ENCODE peak calls at places on chromosomes 6 and 20, in seven cellular contexts. One of them, this sample, is unnamed.

GRCh38 chr20:62792182-62792939 is 3.9 kb upstream of the MRGBP start:
- DNase-seq in sigmoid colon: no peak
- DNase-seq in stimulated activated CD4-positive, alpha-beta T cell treated with anti-CD3 and anti-CD28 coated beads, Interleukin-12 subunit alpha, Interleukin-12 subunit beta, amount 100 ng/mL, for 4 hours: no peak
- DNase-seq in ascending aorta: no peak
- DNase-seq in RWPE1: no peak
- DNase-seq in NCI-H1105: no peak
- DNase-seq in T-cell: no peak
- DNase-seq in this sample: no peak

GRCh38 chr20:38109657-38110524 is 55.2 kb downstream of the TGM2 start:
- DNase-seq in T-cell: no peak
- DNase-seq in RWPE1: peak
- DNase-seq in NCI-H1105: no peak
- DNase-seq in sigmoid colon: peak
- DNase-seq in ascending aorta: peak
- DNase-seq in stimulated activated CD4-positive, alpha-beta T cell treated with anti-CD3 and anti-CD28 coated beads, Interleukin-12 subunit alpha, Interleukin-12 subunit beta, amount 100 ng/mL, for 4 hours: no peak
- DNase-seq in this sample: no peak

GRCh38 chr20:58048096-58048702 is 180.3 kb downstream of the ANKRD60 start:
- DNase-seq in NCI-H1105: no peak
- DNase-seq in ascending aorta: no peak
- DNase-seq in RWPE1: peak
- DNase-seq in T-cell: no peak
- DNase-seq in stimulated activated CD4-positive, alpha-beta T cell treated with anti-CD3 and anti-CD28 coated beads, Interleukin-12 subunit alpha, Interleukin-12 subunit beta, amount 100 ng/mL, for 4 hours: no peak
- DNase-seq in sigmoid colon: no peak
- DNase-seq in this sample: peak

GRCh38 chr20:45469336-45470261 is at the start of gene WFDC2:
- DNase-seq in sigmoid colon: peak
- DNase-seq in ascending aorta: no peak
- DNase-seq in T-cell: no peak
- DNase-seq in RWPE1: no peak
- DNase-seq in stimulated activated CD4-positive, alpha-beta T cell treated with anti-CD3 and anti-CD28 coated beads, Interleukin-12 subunit alpha, Interleukin-12 subunit beta, amount 100 ng/mL, for 4 hours: peak
- DNase-seq in NCI-H1105: peak
- DNase-seq in this sample: peak

GRCh38 chr6:130965657-130966056 is 97.4 kb downstream of the EPB41L2 start:
- DNase-seq in stimulated activated CD4-positive, alpha-beta T cell treated with anti-CD3 and anti-CD28 coated beads, Interleukin-12 subunit alpha, Interleukin-12 subunit beta, amount 100 ng/mL, for 4 hours: no peak
- DNase-seq in ascending aorta: no peak
- DNase-seq in T-cell: no peak
- DNase-seq in NCI-H1105: no peak
- DNase-seq in sigmoid colon: no peak
- DNase-seq in RWPE1: no peak
- DNase-seq in this sample: no peak

GRCh38 chr6:111024661-111025060 is 42.8 kb downstream of the RPF2 start:
- DNase-seq in sigmoid colon: no peak
- DNase-seq in ascending aorta: no peak
- DNase-seq in T-cell: no peak
- DNase-seq in stimulated activated CD4-positive, alpha-beta T cell treated with anti-CD3 and anti-CD28 coated beads, Interleukin-12 subunit alpha, Interleukin-12 subunit beta, amount 100 ng/mL, for 4 hours: no peak
- DNase-seq in RWPE1: no peak
- DNase-seq in NCI-H1105: no peak
- DNase-seq in this sample: no peak

GRCh38 chr6:124962617-124963415 is 579 bp downstream of the RNF217 start:
- DNase-seq in NCI-H1105: peak
- DNase-seq in ascending aorta: peak
- DNase-seq in RWPE1: no peak
- DNase-seq in stimulated activated CD4-positive, alpha-beta T cell treated with anti-CD3 and anti-CD28 coated beads, Interleukin-12 subunit alpha, Interleukin-12 subunit beta, amount 100 ng/mL, for 4 hours: no peak
- DNase-seq in sigmoid colon: peak
- DNase-seq in T-cell: no peak
- DNase-seq in this sample: peak

GRCh38 chr20:61254881-61255589 is 3.0 kb downstream of the CDH4 start:
- DNase-seq in ascending aorta: no peak
- DNase-seq in T-cell: no peak
- DNase-seq in sigmoid colon: no peak
- DNase-seq in stimulated activated CD4-positive, alpha-beta T cell treated with anti-CD3 and anti-CD28 coated beads, Interleukin-12 subunit alpha, Interleukin-12 subunit beta, amount 100 ng/mL, for 4 hours: no peak
- DNase-seq in RWPE1: peak
- DNase-seq in NCI-H1105: no peak
- DNase-seq in this sample: no peak

GRCh38 chr20:38520261-38520660 is 47.6 kb downstream of the RALGAPB start:
- DNase-seq in ascending aorta: no peak
- DNase-seq in RWPE1: peak
- DNase-seq in stimulated activated CD4-positive, alpha-beta T cell treated with anti-CD3 and anti-CD28 coated beads, Interleukin-12 subunit alpha, Interleukin-12 subunit beta, amount 100 ng/mL, for 4 hours: no peak
- DNase-seq in NCI-H1105: no peak
- DNase-seq in sigmoid colon: no peak
- DNase-seq in T-cell: no peak
- DNase-seq in this sample: no peak

GRCh38 chr6:137811121-137811911 is 55.7 kb upstream of the TNFAIP3 start:
- DNase-seq in ascending aorta: peak
- DNase-seq in RWPE1: peak
- DNase-seq in NCI-H1105: no peak
- DNase-seq in sigmoid colon: peak
- DNase-seq in stimulated activated CD4-positive, alpha-beta T cell treated with anti-CD3 and anti-CD28 coated beads, Interleukin-12 subunit alpha, Interleukin-12 subunit beta, amount 100 ng/mL, for 4 hours: peak
- DNase-seq in T-cell: peak
- DNase-seq in this sample: no peak

GRCh38 chr20:62366370-62367135 is 559 bp downstream of the LAMA5 start:
- DNase-seq in stimulated activated CD4-positive, alpha-beta T cell treated with anti-CD3 and anti-CD28 coated beads, Interleukin-12 subunit alpha, Interleukin-12 subunit beta, amount 100 ng/mL, for 4 hours: no peak
- DNase-seq in NCI-H1105: peak
- DNase-seq in ascending aorta: no peak
- DNase-seq in sigmoid colon: peak
- DNase-seq in RWPE1: peak
- DNase-seq in T-cell: no peak
- DNase-seq in this sample: peak

GRCh38 chr6:126069457-126069856 is 83.1 kb downstream of the TRMT11 start:
- DNase-seq in NCI-H1105: no peak
- DNase-seq in ascending aorta: no peak
- DNase-seq in sigmoid colon: no peak
- DNase-seq in RWPE1: no peak
- DNase-seq in T-cell: no peak
- DNase-seq in stimulated activated CD4-positive, alpha-beta T cell treated with anti-CD3 and anti-CD28 coated beads, Interleukin-12 subunit alpha, Interleukin-12 subunit beta, amount 100 ng/mL, for 4 hours: no peak
- DNase-seq in this sample: no peak

GRCh38 chr6:116763871-116764270 is 1.6 kb downstream of the FAM162B start:
- DNase-seq in NCI-H1105: no peak
- DNase-seq in stimulated activated CD4-positive, alpha-beta T cell treated with anti-CD3 and anti-CD28 coated beads, Interleukin-12 subunit alpha, Interleukin-12 subunit beta, amount 100 ng/mL, for 4 hours: no peak
- DNase-seq in RWPE1: no peak
- DNase-seq in ascending aorta: no peak
- DNase-seq in T-cell: no peak
- DNase-seq in sigmoid colon: no peak
- DNase-seq in this sample: no peak

GRCh38 chr6:163572612-163573011 is 158.1 kb downstream of the QKI start:
- DNase-seq in ascending aorta: no peak
- DNase-seq in NCI-H1105: no peak
- DNase-seq in stimulated activated CD4-positive, alpha-beta T cell treated with anti-CD3 and anti-CD28 coated beads, Interleukin-12 subunit alpha, Interleukin-12 subunit beta, amount 100 ng/mL, for 4 hours: no peak
- DNase-seq in RWPE1: no peak
- DNase-seq in sigmoid colon: no peak
- DNase-seq in T-cell: no peak
- DNase-seq in this sample: no peak

GRCh38 chr6:12608016-12608860 is 108.3 kb upstream of the PHACTR1 start:
- DNase-seq in sigmoid colon: no peak
- DNase-seq in NCI-H1105: no peak
- DNase-seq in RWPE1: peak
- DNase-seq in ascending aorta: no peak
- DNase-seq in stimulated activated CD4-positive, alpha-beta T cell treated with anti-CD3 and anti-CD28 coated beads, Interleukin-12 subunit alpha, Interleukin-12 subunit beta, amount 100 ng/mL, for 4 hours: no peak
- DNase-seq in T-cell: no peak
- DNase-seq in this sample: no peak

GRCh38 chr6:84055646-84056045 is 22.1 kb downstream of the MRAP2 start:
- DNase-seq in NCI-H1105: no peak
- DNase-seq in T-cell: no peak
- DNase-seq in stimulated activated CD4-positive, alpha-beta T cell treated with anti-CD3 and anti-CD28 coated beads, Interleukin-12 subunit alpha, Interleukin-12 subunit beta, amount 100 ng/mL, for 4 hours: no peak
- DNase-seq in RWPE1: no peak
- DNase-seq in sigmoid colon: no peak
- DNase-seq in ascending aorta: no peak
- DNase-seq in this sample: no peak

GRCh38 chr20:40953856-40954255 is 74.8 kb upstream of the TOP1 start:
- DNase-seq in ascending aorta: no peak
- DNase-seq in NCI-H1105: no peak
- DNase-seq in sigmoid colon: peak
- DNase-seq in stimulated activated CD4-positive, alpha-beta T cell treated with anti-CD3 and anti-CD28 coated beads, Interleukin-12 subunit alpha, Interleukin-12 subunit beta, amount 100 ng/mL, for 4 hours: no peak
- DNase-seq in T-cell: no peak
- DNase-seq in RWPE1: no peak
- DNase-seq in this sample: no peak

GRCh38 chr20:25296094-25297093 is 48.5 kb downstream of the PYGB start:
- DNase-seq in T-cell: peak
- DNase-seq in stimulated activated CD4-positive, alpha-beta T cell treated with anti-CD3 and anti-CD28 coated beads, Interleukin-12 subunit alpha, Interleukin-12 subunit beta, amount 100 ng/mL, for 4 hours: no peak
- DNase-seq in ascending aorta: no peak
- DNase-seq in NCI-H1105: no peak
- DNase-seq in sigmoid colon: no peak
- DNase-seq in RWPE1: no peak
- DNase-seq in this sample: no peak

GRCh38 chr6:35078226-35078850 is 62.8 kb downstream of the TCP11 start:
- DNase-seq in NCI-H1105: no peak
- DNase-seq in stimulated activated CD4-positive, alpha-beta T cell treated with anti-CD3 and anti-CD28 coated beads, Interleukin-12 subunit alpha, Interleukin-12 subunit beta, amount 100 ng/mL, for 4 hours: no peak
- DNase-seq in RWPE1: no peak
- DNase-seq in sigmoid colon: peak
- DNase-seq in T-cell: no peak
- DNase-seq in ascending aorta: peak
- DNase-seq in this sample: no peak

GRCh38 chr6:34022873-34023255 is 123.0 kb downstream of the GRM4 start:
- DNase-seq in sigmoid colon: no peak
- DNase-seq in T-cell: no peak
- DNase-seq in stimulated activated CD4-positive, alpha-beta T cell treated with anti-CD3 and anti-CD28 coated beads, Interleukin-12 subunit alpha, Interleukin-12 subunit beta, amount 100 ng/mL, for 4 hours: no peak
- DNase-seq in NCI-H1105: no peak
- DNase-seq in RWPE1: no peak
- DNase-seq in ascending aorta: no peak
- DNase-seq in this sample: no peak

GRCh38 chr20:46965124-46965455 is 70.4 kb downstream of the EYA2 start:
- DNase-seq in RWPE1: no peak
- DNase-seq in ascending aorta: no peak
- DNase-seq in T-cell: no peak
- DNase-seq in NCI-H1105: no peak
- DNase-seq in sigmoid colon: no peak
- DNase-seq in stimulated activated CD4-positive, alpha-beta T cell treated with anti-CD3 and anti-CD28 coated beads, Interleukin-12 subunit alpha, Interleukin-12 subunit beta, amount 100 ng/mL, for 4 hours: no peak
- DNase-seq in this sample: no peak

GRCh38 chr6:157235600-157236039 is 87.7 kb downstream of the TMEM242 start:
- DNase-seq in NCI-H1105: no peak
- DNase-seq in T-cell: peak
- DNase-seq in stimulated activated CD4-positive, alpha-beta T cell treated with anti-CD3 and anti-CD28 coated beads, Interleukin-12 subunit alpha, Interleukin-12 subunit beta, amount 100 ng/mL, for 4 hours: peak
- DNase-seq in ascending aorta: peak
- DNase-seq in sigmoid colon: peak
- DNase-seq in RWPE1: peak
- DNase-seq in this sample: peak

GRCh38 chr6:88360203-88360797 is 194.2 kb upstream of the CNR1 start:
- DNase-seq in RWPE1: peak
- DNase-seq in stimulated activated CD4-positive, alpha-beta T cell treated with anti-CD3 and anti-CD28 coated beads, Interleukin-12 subunit alpha, Interleukin-12 subunit beta, amount 100 ng/mL, for 4 hours: no peak
- DNase-seq in T-cell: no peak
- DNase-seq in NCI-H1105: no peak
- DNase-seq in sigmoid colon: no peak
- DNase-seq in ascending aorta: no peak
- DNase-seq in this sample: no peak

GRCh38 chr20:52972190-52972937 is at the start of gene TSHZ2:
- DNase-seq in NCI-H1105: peak
- DNase-seq in stimulated activated CD4-positive, alpha-beta T cell treated with anti-CD3 and anti-CD28 coated beads, Interleukin-12 subunit alpha, Interleukin-12 subunit beta, amount 100 ng/mL, for 4 hours: peak
- DNase-seq in T-cell: peak
- DNase-seq in sigmoid colon: peak
- DNase-seq in RWPE1: peak
- DNase-seq in ascending aorta: no peak
- DNase-seq in this sample: peak

GRCh38 chr6:108113557-108114519 is 39.3 kb upstream of the OSTM1 start:
- DNase-seq in NCI-H1105: peak
- DNase-seq in stimulated activated CD4-positive, alpha-beta T cell treated with anti-CD3 and anti-CD28 coated beads, Interleukin-12 subunit alpha, Interleukin-12 subunit beta, amount 100 ng/mL, for 4 hours: no peak
- DNase-seq in sigmoid colon: no peak
- DNase-seq in ascending aorta: no peak
- DNase-seq in T-cell: no peak
- DNase-seq in RWPE1: peak
- DNase-seq in this sample: peak

GRCh38 chr6:119566546-119567263 is 217.1 kb upstream of the MAN1A1 start:
- DNase-seq in T-cell: no peak
- DNase-seq in sigmoid colon: no peak
- DNase-seq in ascending aorta: no peak
- DNase-seq in RWPE1: no peak
- DNase-seq in NCI-H1105: no peak
- DNase-seq in stimulated activated CD4-positive, alpha-beta T cell treated with anti-CD3 and anti-CD28 coated beads, Interleukin-12 subunit alpha, Interleukin-12 subunit beta, amount 100 ng/mL, for 4 hours: no peak
- DNase-seq in this sample: no peak

GRCh38 chr6:71394001-71394432 is 105.4 kb downstream of the OGFRL1 start:
- DNase-seq in sigmoid colon: no peak
- DNase-seq in T-cell: no peak
- DNase-seq in NCI-H1105: no peak
- DNase-seq in ascending aorta: no peak
- DNase-seq in RWPE1: no peak
- DNase-seq in stimulated activated CD4-positive, alpha-beta T cell treated with anti-CD3 and anti-CD28 coated beads, Interleukin-12 subunit alpha, Interleukin-12 subunit beta, amount 100 ng/mL, for 4 hours: no peak
- DNase-seq in this sample: no peak

GRCh38 chr6:168956884-168957730 is 296.5 kb downstream of the THBS2 start:
- DNase-seq in T-cell: peak
- DNase-seq in ascending aorta: peak
- DNase-seq in NCI-H1105: peak
- DNase-seq in RWPE1: peak
- DNase-seq in sigmoid colon: peak
- DNase-seq in stimulated activated CD4-positive, alpha-beta T cell treated with anti-CD3 and anti-CD28 coated beads, Interleukin-12 subunit alpha, Interleukin-12 subunit beta, amount 100 ng/mL, for 4 hours: peak
- DNase-seq in this sample: peak

GRCh38 chr6:128847481-128848168 is 35.3 kb upstream of the LAMA2 start:
- DNase-seq in T-cell: no peak
- DNase-seq in NCI-H1105: no peak
- DNase-seq in stimulated activated CD4-positive, alpha-beta T cell treated with anti-CD3 and anti-CD28 coated beads, Interleukin-12 subunit alpha, Interleukin-12 subunit beta, amount 100 ng/mL, for 4 hours: no peak
- DNase-seq in ascending aorta: no peak
- DNase-seq in RWPE1: no peak
- DNase-seq in sigmoid colon: no peak
- DNase-seq in this sample: no peak

GRCh38 chr20:59175861-59176260 is 12.2 kb downstream of the ZNF831 start:
- DNase-seq in stimulated activated CD4-positive, alpha-beta T cell treated with anti-CD3 and anti-CD28 coated beads, Interleukin-12 subunit alpha, Interleukin-12 subunit beta, amount 100 ng/mL, for 4 hours: no peak
- DNase-seq in T-cell: no peak
- DNase-seq in NCI-H1105: no peak
- DNase-seq in sigmoid colon: no peak
- DNase-seq in RWPE1: no peak
- DNase-seq in ascending aorta: no peak
- DNase-seq in this sample: no peak